ENCODE peak calls at places on chromosomes 16 and 17, in ten cellular contexts. A is thoracic aorta; Z is CD4-positive, alpha-beta T cell; D is tibial artery; V is small intestine; Y is sigmoid colon; W is prostate gland; T is MM.1S; E is esophagus muscularis mucosa; I is neuronal stem cell. X is an unnamed sample.

GRCh38 chr17:35038434-35038833 is 25.1 kb downstream of the RFFL start:
- DNase-seq in A (no peak), Z (no peak), D (no peak), V (no peak), Y (no peak), W (no peak), T (no peak), E (no peak), I (no peak), X (no peak)

GRCh38 chr17:16258916-16259315 is 41.9 kb downstream of the PIGL start:
- DNase-seq in A (no peak), Z (no peak), D (no peak), V (no peak), Y (no peak), W (no peak), T (no peak), E (no peak), I (no peak), X (no peak)

GRCh38 chr17:34639706-34640425 is 60.5 kb downstream of the TMEM132E start:
- DNase-seq in A (no peak), Z (no peak), D (no peak), V (peak; percentile 80), Y (no peak), W (no peak), T (no peak), E (no peak), I (no peak), X (no peak)

GRCh38 chr17:33929181-33929724 is 325.8 kb upstream of the CCL2 start:
- DNase-seq in A (no peak), Z (no peak), D (no peak), V (no peak), Y (no peak), W (no peak), T (no peak), E (no peak), I (peak; percentile 14), X (no peak)

GRCh38 chr16:89915303-89916232 is 3.1 kb upstream of the MC1R start:
- DNase-seq in A (no peak), Z (no peak), D (no peak), V (no peak), Y (peak; percentile 64), W (no peak), T (no peak), E (no peak), I (no peak), X (peak; percentile 12)

GRCh38 chr16:12569061-12569460 is 234.6 kb downstream of the CPPED1 start:
- DNase-seq in A (no peak), Z (no peak), D (no peak), V (no peak), Y (no peak), W (no peak), T (no peak), E (no peak), I (no peak), X (no peak)

GRCh38 chr16:4976611-4977145 is 18.5 kb downstream of the SEC14L5 start:
- DNase-seq in A (no peak), Z (no peak), D (no peak), V (peak; percentile 7), Y (no peak), W (no peak), T (no peak), E (no peak), I (no peak), X (no peak)

GRCh38 chr17:68172461-68172954 is 75.3 kb upstream of the AMZ2 start:
- DNase-seq in A (peak; percentile 25), Z (peak; percentile 69), D (peak; percentile 79), V (peak; percentile 59), Y (peak; percentile 78), W (peak; percentile 68), T (peak; percentile 57), E (no peak), I (peak; percentile 65), X (peak; percentile 66)

GRCh38 chr17:33028778-33029177 is 37.1 kb downstream of the SPACA3 start:
- DNase-seq in A (no peak), Z (no peak), D (no peak), V (no peak), Y (no peak), W (no peak), T (no peak), E (no peak), I (no peak), X (no peak)

GRCh38 chr16:6964679-6965078 is 368.0 kb upstream of the RBFOX1 start:
- DNase-seq in A (no peak), Z (no peak), D (no peak), V (no peak), Y (no peak), W (no peak), T (no peak), E (no peak), I (no peak), X (no peak)

GRCh38 chr16:68642436-68643064 is 2.6 kb upstream of the CDH3 start:
- DNase-seq in A (no peak), Z (no peak), D (no peak), V (no peak), Y (no peak), W (no peak), T (no peak), E (no peak), I (no peak), X (no peak)

GRCh38 chr17:20120835-20121234 is 111.7 kb downstream of the SPECC1 start:
- DNase-seq in A (no peak), Z (no peak), D (no peak), V (no peak), Y (no peak), W (no peak), T (no peak), E (no peak), I (no peak), X (no peak)

GRCh38 chr16:3965306-3965705 is 84.8 kb upstream of the CREBBP start:
- DNase-seq in A (no peak), Z (no peak), D (no peak), V (no peak), Y (no peak), W (no peak), T (no peak), E (no peak), I (no peak), X (no peak)

GRCh38 chr17:14204084-14204483 is 32.6 kb downstream of the CDRT15 start:
- DNase-seq in A (no peak), Z (peak; percentile 30), D (no peak), V (peak; percentile 12), Y (no peak), W (no peak), T (no peak), E (no peak), I (no peak), X (no peak)

GRCh38 chr16:51392651-51393187 is 241.6 kb upstream of the SALL1 start:
- DNase-seq in A (no peak), Z (no peak), D (peak; percentile 29), V (no peak), Y (no peak), W (no peak), T (no peak), E (no peak), I (no peak), X (no peak)

GRCh38 chr16:77353587-77354263 is 81.1 kb downstream of the ADAMTS18 start:
- DNase-seq in A (no peak), Z (no peak), D (no peak), V (no peak), Y (no peak), W (no peak), T (no peak), E (no peak), I (no peak), X (no peak)

DNA sequence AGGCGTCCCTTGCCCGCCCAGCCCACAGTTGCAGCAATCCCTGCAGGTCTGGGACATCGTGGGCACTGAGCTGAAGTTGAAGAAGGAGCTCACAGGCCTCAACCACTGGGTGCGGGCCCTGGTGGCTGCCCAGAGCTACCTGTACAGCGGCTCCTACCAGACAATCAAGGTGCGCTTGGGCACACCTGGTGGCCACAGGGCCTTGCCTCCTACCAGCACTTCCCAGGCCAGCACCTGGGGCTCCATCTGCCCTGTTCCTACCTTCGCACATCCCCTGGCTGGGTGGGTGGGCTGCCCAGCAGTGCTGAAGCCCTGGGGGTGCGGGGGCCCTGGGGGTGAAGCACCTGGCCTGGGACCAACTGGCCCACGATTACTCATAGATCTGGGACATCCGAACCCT is 19.9 kb downstream of the TRAF7 start:
- DNase-seq in A (no peak), Z (no peak), D (no peak), V (no peak), Y (no peak), W (no peak), T (no peak), E (no peak), I (no peak), X (no peak)
- H3K27ac ChIP-seq in A (no peak overlapping the region), Z (no peak overlapping the region), D (no peak overlapping the region), V (no peak overlapping the region), Y (no peak overlapping the region), W (no peak overlapping the region), T (no peak overlapping the region), E (no peak overlapping the region), I (no peak overlapping the region), X (no peak overlapping the region)

GRCh38 chr16:15790458-15790857 is 66.4 kb downstream of the MYH11 start:
- DNase-seq in A (no peak), Z (no peak), D (no peak), V (no peak), Y (no peak), W (no peak), T (no peak), E (no peak), I (no peak), X (no peak)
- H3K27ac ChIP-seq in A (peak overlapping the region; percentile 74), Z (no peak overlapping the region), D (peak overlapping the region; percentile 58), V (no peak overlapping the region), Y (peak overlapping the region; percentile 72), W (no peak overlapping the region), T (no peak overlapping the region), E (peak overlapping the region; percentile 71), I (no peak overlapping the region), X (no peak overlapping the region)

DNA sequence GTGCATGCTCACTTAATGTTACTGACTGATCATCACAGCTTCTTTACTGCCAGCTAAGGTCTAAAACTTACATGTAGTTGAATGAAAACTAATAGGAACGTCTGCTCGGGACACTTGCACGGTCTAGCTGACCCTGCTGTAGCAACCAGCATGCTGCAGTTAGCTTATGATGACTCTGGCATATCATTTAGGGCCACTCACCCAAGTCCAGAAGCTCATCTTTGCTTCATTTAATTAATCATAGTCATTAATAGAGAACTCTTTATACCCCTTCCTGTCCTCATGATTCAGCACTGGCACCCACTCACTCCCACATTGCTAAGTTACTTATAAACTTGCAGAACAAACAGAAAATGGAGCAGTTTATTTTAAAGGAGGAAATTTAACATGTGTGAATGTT is 136.3 kb downstream of the NLK start:
- DNase-seq in A (no peak), Z (no peak), D (no peak), V (no peak), Y (no peak), W (no peak), T (no peak), E (no peak), I (no peak), X (no peak)
- H3K27ac ChIP-seq in A (no peak overlapping the region), Z (no peak overlapping the region), D (no peak overlapping the region), V (no peak overlapping the region), Y (no peak overlapping the region), W (no peak overlapping the region), T (no peak overlapping the region), E (no peak overlapping the region), I (no peak overlapping the region), X (no peak overlapping the region)

GRCh38 chr17:40460585-40460975 is 17.3 kb downstream of the IGFBP4 start:
- DNase-seq in A (no peak), Z (no peak), D (no peak), V (no peak), Y (no peak), W (no peak), T (no peak), E (no peak), I (no peak), X (no peak)
- H3K27ac ChIP-seq in A (no peak overlapping the region), Z (no peak overlapping the region), D (no peak overlapping the region), V (no peak overlapping the region), Y (peak overlapping the region; percentile 59), W (no peak overlapping the region), T (no peak overlapping the region), E (peak overlapping the region; percentile 65), I (no peak overlapping the region), X (no peak overlapping the region)

X was measured in substantia nigra.